ENCODE peak calls at places on chromosomes 12 and 14, in four cellular contexts. J, O, Y and S are unnamed samples.

GRCh38 chr12:48349471-48349870 is 1.2 kb downstream of the ZNF641 start:
- DNase-seq in J (no peak), Y (no peak), O (no peak), S (no peak)

GRCh38 chr12:52390739-52391617 is 5.5 kb upstream of the KRT84 start:
- DNase-seq in O (no peak), Y (no peak), J (no peak), S (no peak)

GRCh38 chr12:109663766-109664165 is 49.9 kb upstream of the FAM222A start:
- DNase-seq in O (no peak), Y (no peak), J (no peak), S (no peak)

GRCh38 chr12:109517619-109518018 is 40.2 kb downstream of the UBE3B start:
- DNase-seq in J (no peak), O (no peak), Y (no peak), S (no peak)

GRCh38 chr12:77943466-77943865 is 112.8 kb downstream of the NAV3 start:
- DNase-seq in O (peak; percentile 89), Y (no peak), J (no peak), S (peak; percentile 95)

GRCh38 chr14:33210304-33210703 is 271.6 kb downstream of the NPAS3 start:
- DNase-seq in O (no peak), J (peak; percentile 33), Y (no peak), S (peak; percentile 9)

GRCh38 chr12:452667-453210 is 7.0 kb upstream of the B4GALNT3 start:
- DNase-seq in Y (peak; percentile 81), O (no peak), J (no peak), S (no peak)

GRCh38 chr12:46402861-46403731 is 30.5 kb upstream of the SLC38A2 start:
- DNase-seq in O (peak; percentile 56), J (no peak), Y (no peak), S (no peak)

GRCh38 chr14:104968153-104968527 is 10.0 kb downstream of the AHNAK2 start:
- DNase-seq in J (no peak), O (peak; percentile 58), Y (no peak), S (no peak)

GRCh38 chr12:119804011-119804641 is 73.0 kb downstream of the CIT start:
- DNase-seq in J (peak; percentile 68), O (peak; percentile 69), Y (peak; percentile 10), S (peak; percentile 50)

GRCh38 chr12:92340441-92341332 is 195.0 kb upstream of the BTG1 start:
- DNase-seq in Y (no peak), O (no peak), J (no peak), S (no peak)

GRCh38 chr12:12524128-12524527 is 38.5 kb downstream of the DUSP16 start:
- DNase-seq in J (no peak), Y (no peak), O (no peak), S (no peak)

GRCh38 chr12:6069452-6070093 is 54.9 kb downstream of the VWF start:
- DNase-seq in Y (no peak), J (no peak), O (peak; percentile 83), S (peak; percentile 22)

GRCh38 chr14:101460986-101461750 is 100.1 kb upstream of the DIO3 start:
- DNase-seq in J (no peak), Y (no peak), O (no peak), S (no peak)

GRCh38 chr12:124967016-124967739 is 21.8 kb downstream of the DHX37 start:
- DNase-seq in J (no peak), O (no peak), Y (no peak), S (no peak)

GRCh38 chr14:89303452-89304435 is 113.3 kb downstream of the FOXN3 start:
- DNase-seq in J (no peak), O (peak; percentile 76), Y (peak; percentile 13), S (peak; percentile 15)

GRCh38 chr12:100926669-100927248 is 132.2 kb downstream of the ANO4 start:
- DNase-seq in Y (no peak), J (peak; percentile 48), O (peak; percentile 42), S (peak; percentile 33)

GRCh38 chr12:48979602-48980388 is 1.7 kb downstream of the WNT1 start:
- DNase-seq in J (no peak), Y (no peak), O (no peak), S (no peak)

GRCh38 chr12:48681416-48681737 is 661 bp downstream of the KANSL2 start:
- DNase-seq in O (peak; percentile 18), Y (no peak), J (no peak), S (peak; percentile 69)

GRCh38 chr12:49902399-49903350 is 1.0 kb downstream of the FAIM2 start:
- DNase-seq in Y (no peak), J (peak; percentile 47), O (no peak), S (no peak)

GRCh38 chr12:19997996-19998395 is 370.3 kb upstream of the PDE3A start:
- DNase-seq in Y (no peak), O (peak; percentile 18), J (no peak), S (no peak)

GRCh38 chr12:114399664-114400211 is 6.2 kb downstream of the TBX5 start:
- DNase-seq in J (peak; percentile 75), Y (no peak), O (no peak), S (no peak)

GRCh38 chr12:54143233-54143986 is 45.4 kb downstream of the SMUG1 start:
- DNase-seq in O (no peak), J (no peak), Y (no peak), S (no peak)

GRCh38 chr12:759628-760027 is 7.2 kb downstream of the WNK1 start:
- DNase-seq in O (no peak), Y (no peak), J (no peak), S (no peak)

GRCh38 chr12:109796057-109796456 is 37.1 kb downstream of the TRPV4 start:
- DNase-seq in Y (no peak), O (no peak), J (no peak), S (no peak)

GRCh38 chr14:99168330-99168729 is 103.7 kb downstream of the BCL11B start:
- DNase-seq in Y (no peak), J (no peak), O (no peak), S (no peak)

GRCh38 chr14:41072776-41073175 is 533.9 kb upstream of the LRFN5 start:
- DNase-seq in Y (no peak), O (no peak), J (no peak), S (no peak)

GRCh38 chr12:4379410-4379809 is at the start of gene FGF23:
- DNase-seq in J (peak; percentile 63), Y (no peak), O (peak; percentile 18), S (no peak)

GRCh38 chr14:52020866-52021717 is 31.7 kb downstream of the RTRAF start:
- DNase-seq in O (no peak), Y (no peak), J (no peak), S (no peak)

GRCh38 chr12:93706824-93707223 is 29.6 kb downstream of the CRADD start:
- DNase-seq in J (no peak), Y (no peak), O (peak; percentile 79), S (no peak)